ENCODE peak calls at places on chromosomes 7 and 10, in nine cellular contexts. One of them, this sample, is unnamed.

GRCh38 chr7:116710764-116711452 is 38.9 kb downstream of the MET start:
- DNase-seq in BJ: no peak
- DNase-seq in left ventricle myocardium inferior: no peak
- DNase-seq in BE2C: no peak
- DNase-seq in HFF-Myc: no peak
- DNase-seq in right lobe of liver: no peak
- DNase-seq in Panc1: no peak
- DNase-seq in fibroblast of the aortic adventitia: no peak
- DNase-seq in astrocyte of the spinal cord: no peak
- DNase-seq in this sample: no peak

GRCh38 chr10:79116363-79116762 is 47.6 kb downstream of the ZMIZ1 start:
- DNase-seq in HFF-Myc: no peak
- DNase-seq in BJ: no peak
- DNase-seq in Panc1: no peak
- DNase-seq in left ventricle myocardium inferior: no peak
- DNase-seq in fibroblast of the aortic adventitia: no peak
- DNase-seq in right lobe of liver: no peak
- DNase-seq in astrocyte of the spinal cord: no peak
- DNase-seq in BE2C: no peak
- DNase-seq in this sample: no peak

GRCh38 chr7:1713502-1714484 is 43.7 kb downstream of the ELFN1 start:
- DNase-seq in right lobe of liver: peak; percentile 94
- DNase-seq in astrocyte of the spinal cord: no peak
- DNase-seq in Panc1: no peak
- DNase-seq in fibroblast of the aortic adventitia: no peak
- DNase-seq in HFF-Myc: no peak
- DNase-seq in BJ: no peak
- DNase-seq in left ventricle myocardium inferior: peak; percentile 67
- DNase-seq in BE2C: peak; percentile 82
- DNase-seq in this sample: no peak

GRCh38 chr10:71575934-71576801 is 143.4 kb downstream of the C10orf105 start:
- DNase-seq in right lobe of liver: no peak
- DNase-seq in left ventricle myocardium inferior: no peak
- DNase-seq in BJ: no peak
- DNase-seq in BE2C: peak; percentile 55
- DNase-seq in astrocyte of the spinal cord: no peak
- DNase-seq in fibroblast of the aortic adventitia: no peak
- DNase-seq in Panc1: no peak
- DNase-seq in HFF-Myc: no peak
- DNase-seq in this sample: no peak

GRCh38 chr10:3082290-3082689 is 14.9 kb downstream of the PFKP start:
- DNase-seq in fibroblast of the aortic adventitia: no peak
- DNase-seq in astrocyte of the spinal cord: no peak
- DNase-seq in HFF-Myc: no peak
- DNase-seq in Panc1: no peak
- DNase-seq in BE2C: no peak
- DNase-seq in left ventricle myocardium inferior: no peak
- DNase-seq in BJ: no peak
- DNase-seq in right lobe of liver: no peak
- DNase-seq in this sample: no peak

GRCh38 chr7:1540391-1541271 is 10.1 kb downstream of the MAFK start:
- DNase-seq in astrocyte of the spinal cord: no peak
- DNase-seq in Panc1: no peak
- DNase-seq in BJ: no peak
- DNase-seq in left ventricle myocardium inferior: no peak
- DNase-seq in BE2C: peak; percentile 12
- DNase-seq in right lobe of liver: peak; percentile 44
- DNase-seq in HFF-Myc: no peak
- DNase-seq in fibroblast of the aortic adventitia: no peak
- DNase-seq in this sample: no peak

GRCh38 chr7:20304366-20304765 is 26.3 kb upstream of the ITGB8 start:
- DNase-seq in fibroblast of the aortic adventitia: no peak
- DNase-seq in left ventricle myocardium inferior: no peak
- DNase-seq in HFF-Myc: no peak
- DNase-seq in BE2C: no peak
- DNase-seq in Panc1: no peak
- DNase-seq in right lobe of liver: no peak
- DNase-seq in astrocyte of the spinal cord: no peak
- DNase-seq in BJ: no peak
- DNase-seq in this sample: peak; percentile 54

GRCh38 chr7:139693651-139694388 is 84.0 kb downstream of the HIPK2 start:
- DNase-seq in right lobe of liver: no peak
- DNase-seq in Panc1: no peak
- DNase-seq in astrocyte of the spinal cord: no peak
- DNase-seq in fibroblast of the aortic adventitia: no peak
- DNase-seq in HFF-Myc: no peak
- DNase-seq in BE2C: no peak
- DNase-seq in left ventricle myocardium inferior: no peak
- DNase-seq in BJ: no peak
- DNase-seq in this sample: no peak

GRCh38 chr7:123966936-123967335 is 41.9 kb downstream of the SPAM1 start:
- DNase-seq in fibroblast of the aortic adventitia: peak; percentile 28
- DNase-seq in Panc1: no peak
- DNase-seq in astrocyte of the spinal cord: no peak
- DNase-seq in HFF-Myc: no peak
- DNase-seq in BE2C: peak; percentile 22
- DNase-seq in right lobe of liver: no peak
- DNase-seq in left ventricle myocardium inferior: no peak
- DNase-seq in BJ: no peak
- DNase-seq in this sample: no peak

DNA sequence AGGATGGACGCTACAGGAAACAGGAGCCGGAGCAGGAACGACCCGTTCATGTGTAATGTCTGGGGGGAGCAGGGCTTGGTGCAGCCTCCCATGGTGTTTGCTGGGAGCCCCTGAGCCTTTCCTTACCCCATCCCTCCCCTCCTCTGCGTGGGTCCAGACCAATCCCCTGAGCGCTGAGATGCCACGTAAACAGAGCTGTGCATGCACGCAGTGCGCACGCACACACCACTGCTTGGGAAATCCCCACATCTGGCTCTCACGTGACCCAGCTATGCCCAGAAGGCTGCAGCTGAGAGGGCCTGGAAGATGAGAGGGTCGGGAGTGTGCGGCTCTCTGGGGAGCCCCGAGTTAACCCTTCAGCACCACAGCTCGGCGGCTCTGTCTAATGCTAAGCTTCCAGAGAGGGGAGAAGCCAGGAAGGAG is 177.3 kb downstream of the SH3PXD2A start:
- DNase-seq in right lobe of liver: no peak
- DNase-seq in astrocyte of the spinal cord: peak; percentile 89
- DNase-seq in left ventricle myocardium inferior: peak; percentile 79
- DNase-seq in HFF-Myc: peak; percentile 98
- DNase-seq in BJ: peak; percentile 93
- DNase-seq in fibroblast of the aortic adventitia: peak; percentile 98
- DNase-seq in Panc1: no peak
- DNase-seq in BE2C: peak; percentile 93
- DNase-seq in this sample: no peak
- H3K4me3 ChIP-seq in right lobe of liver: no peak overlapping the region
- H3K4me3 ChIP-seq in astrocyte of the spinal cord: peak overlapping the region; percentile 10
- H3K4me3 ChIP-seq in left ventricle myocardium inferior: peak overlapping the region; percentile 49
- H3K4me3 ChIP-seq in HFF-Myc: peak overlapping the region; percentile 57
- H3K4me3 ChIP-seq in BJ: peak overlapping the region; percentile 52
- H3K4me3 ChIP-seq in fibroblast of the aortic adventitia: peak overlapping the region; percentile 59
- H3K4me3 ChIP-seq in Panc1: no peak overlapping the region
- H3K4me3 ChIP-seq in BE2C: peak overlapping the region; percentile 51
- H3K4me3 ChIP-seq in this sample: no peak overlapping the region

GRCh38 chr10:35781643-35782035 is 139.5 kb upstream of the FZD8 start:
- DNase-seq in left ventricle myocardium inferior: no peak
- DNase-seq in right lobe of liver: no peak
- DNase-seq in BJ: no peak
- DNase-seq in astrocyte of the spinal cord: no peak
- DNase-seq in BE2C: peak; percentile 28
- DNase-seq in HFF-Myc: no peak
- DNase-seq in Panc1: no peak
- DNase-seq in fibroblast of the aortic adventitia: peak; percentile 32
- DNase-seq in this sample: no peak
- TF ChIP-seq CTCF in left ventricle myocardium inferior: peak; percentile 30
- TF ChIP-seq CTCF in right lobe of liver: peak; percentile 22
- TF ChIP-seq CTCF in BJ: no peak
- TF ChIP-seq CTCF in astrocyte of the spinal cord: peak; percentile 22
- TF ChIP-seq CTCF in BE2C: peak; percentile 46
- TF ChIP-seq CTCF in HFF-Myc: peak; percentile 24
- TF ChIP-seq CTCF in Panc1: peak; percentile 19
- TF ChIP-seq CTCF in fibroblast of the aortic adventitia: peak; percentile 13
- TF ChIP-seq CTCF in this sample: peak; percentile 6

GRCh38 chr7:7177044-7177517 is 5.3 kb upstream of the C1GALT1 start:
- DNase-seq in fibroblast of the aortic adventitia: peak; percentile 81
- DNase-seq in astrocyte of the spinal cord: peak; percentile 88
- DNase-seq in BJ: peak; percentile 39
- DNase-seq in HFF-Myc: no peak
- DNase-seq in Panc1: peak; percentile 94
- DNase-seq in BE2C: no peak
- DNase-seq in right lobe of liver: no peak
- DNase-seq in left ventricle myocardium inferior: no peak
- DNase-seq in this sample: no peak
- H3K4me3 ChIP-seq in fibroblast of the aortic adventitia: no peak overlapping the region
- H3K4me3 ChIP-seq in astrocyte of the spinal cord: no peak overlapping the region
- H3K4me3 ChIP-seq in BJ: no peak overlapping the region
- H3K4me3 ChIP-seq in HFF-Myc: no peak overlapping the region
- H3K4me3 ChIP-seq in Panc1: no peak overlapping the region
- H3K4me3 ChIP-seq in BE2C: no peak overlapping the region
- H3K4me3 ChIP-seq in right lobe of liver: no peak overlapping the region
- H3K4me3 ChIP-seq in left ventricle myocardium inferior: no peak overlapping the region
- H3K4me3 ChIP-seq in this sample: no peak overlapping the region

GRCh38 chr7:70040971-70041766 is 442.9 kb downstream of the AUTS2 start:
- DNase-seq in HFF-Myc: no peak
- DNase-seq in Panc1: no peak
- DNase-seq in astrocyte of the spinal cord: peak; percentile 48
- DNase-seq in left ventricle myocardium inferior: no peak
- DNase-seq in right lobe of liver: no peak
- DNase-seq in fibroblast of the aortic adventitia: peak; percentile 54
- DNase-seq in BE2C: no peak
- DNase-seq in BJ: no peak
- DNase-seq in this sample: no peak
- TF ChIP-seq CTCF in HFF-Myc: peak; percentile 24
- TF ChIP-seq CTCF in Panc1: peak; percentile 29
- TF ChIP-seq CTCF in astrocyte of the spinal cord: peak; percentile 52
- TF ChIP-seq CTCF in left ventricle myocardium inferior: peak; percentile 69
- TF ChIP-seq CTCF in right lobe of liver: peak; percentile 53
- TF ChIP-seq CTCF in fibroblast of the aortic adventitia: peak; percentile 41
- TF ChIP-seq CTCF in BE2C: peak; percentile 58
- TF ChIP-seq CTCF in BJ: no peak
- TF ChIP-seq CTCF in this sample: peak; percentile 60

GRCh38 chr10:23437987-23438546 is 808 bp upstream of the OTUD1 start:
- DNase-seq in fibroblast of the aortic adventitia: no peak
- DNase-seq in astrocyte of the spinal cord: no peak
- DNase-seq in BE2C: no peak
- DNase-seq in BJ: no peak
- DNase-seq in HFF-Myc: no peak
- DNase-seq in right lobe of liver: no peak
- DNase-seq in left ventricle myocardium inferior: no peak
- DNase-seq in Panc1: no peak
- DNase-seq in this sample: no peak
- H3K4me3 ChIP-seq in fibroblast of the aortic adventitia: peak overlapping the region; percentile 71
- H3K4me3 ChIP-seq in astrocyte of the spinal cord: peak overlapping the region; percentile 47
- H3K4me3 ChIP-seq in BE2C: peak overlapping the region; percentile 55
- H3K4me3 ChIP-seq in BJ: peak overlapping the region; percentile 55
- H3K4me3 ChIP-seq in HFF-Myc: peak overlapping the region; percentile 45
- H3K4me3 ChIP-seq in right lobe of liver: peak overlapping the region; percentile 20
- H3K4me3 ChIP-seq in left ventricle myocardium inferior: peak overlapping the region; percentile 87
- H3K4me3 ChIP-seq in Panc1: peak overlapping the region; percentile 64
- H3K4me3 ChIP-seq in this sample: peak overlapping the region; percentile 46

DNA sequence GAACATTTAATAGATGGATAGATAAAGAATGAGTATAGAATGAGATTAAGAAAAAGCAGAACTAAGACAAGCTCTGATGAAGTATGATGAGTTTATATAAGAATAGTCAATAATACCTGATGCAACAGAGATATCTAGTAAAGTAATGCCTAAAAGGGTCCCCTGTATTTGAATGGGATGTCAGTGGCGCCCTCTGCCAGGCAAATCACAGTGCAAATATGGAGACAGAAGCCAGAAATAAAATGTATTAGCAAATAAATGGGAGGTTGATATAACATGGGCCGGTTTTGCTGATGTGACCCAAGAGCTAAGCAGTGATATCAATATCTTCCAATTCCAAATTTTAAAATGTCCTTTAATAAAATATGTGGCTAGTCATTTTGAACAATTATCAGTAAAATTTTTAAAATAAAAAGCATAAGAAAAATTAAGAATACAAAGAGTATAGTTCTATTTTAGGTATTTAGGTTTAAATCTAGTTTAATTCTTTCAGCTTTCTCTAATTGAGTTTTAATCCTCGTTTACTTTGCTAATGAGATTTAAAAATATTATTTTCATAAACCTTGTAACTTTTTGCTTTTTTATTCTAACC is 62.6 kb downstream of the ADK start:
- DNase-seq in fibroblast of the aortic adventitia: peak; percentile 74
- DNase-seq in Panc1: no peak
- DNase-seq in astrocyte of the spinal cord: peak; percentile 63
- DNase-seq in left ventricle myocardium inferior: no peak
- DNase-seq in HFF-Myc: no peak
- DNase-seq in right lobe of liver: no peak
- DNase-seq in BE2C: peak; percentile 49
- DNase-seq in BJ: no peak
- DNase-seq in this sample: no peak
- TF ChIP-seq CTCF in fibroblast of the aortic adventitia: peak; percentile 72
- TF ChIP-seq CTCF in Panc1: peak; percentile 77
- TF ChIP-seq CTCF in astrocyte of the spinal cord: peak; percentile 78
- TF ChIP-seq CTCF in left ventricle myocardium inferior: peak; percentile 44
- TF ChIP-seq CTCF in HFF-Myc: peak; percentile 60
- TF ChIP-seq CTCF in right lobe of liver: peak; percentile 45
- TF ChIP-seq CTCF in BE2C: peak; percentile 69
- TF ChIP-seq CTCF in BJ: peak; percentile 63
- TF ChIP-seq CTCF in this sample: peak; percentile 44

GRCh38 chr7:31052841-31053601 is 913 bp downstream of the ADCYAP1R1 start:
- DNase-seq in HFF-Myc: no peak
- DNase-seq in BE2C: no peak
- DNase-seq in left ventricle myocardium inferior: no peak
- DNase-seq in right lobe of liver: no peak
- DNase-seq in Panc1: no peak
- DNase-seq in fibroblast of the aortic adventitia: no peak
- DNase-seq in BJ: no peak
- DNase-seq in astrocyte of the spinal cord: no peak
- DNase-seq in this sample: no peak
- H3K4me3 ChIP-seq in HFF-Myc: no peak overlapping the region
- H3K4me3 ChIP-seq in BE2C: peak overlapping the region; percentile 51
- H3K4me3 ChIP-seq in left ventricle myocardium inferior: peak overlapping the region; percentile 72
- H3K4me3 ChIP-seq in right lobe of liver: no peak overlapping the region
- H3K4me3 ChIP-seq in Panc1: no peak overlapping the region
- H3K4me3 ChIP-seq in fibroblast of the aortic adventitia: no peak overlapping the region
- H3K4me3 ChIP-seq in BJ: no peak overlapping the region
- H3K4me3 ChIP-seq in astrocyte of the spinal cord: no peak overlapping the region
- H3K4me3 ChIP-seq in this sample: no peak overlapping the region

GRCh38 chr7:46129831-46130230 is 208.8 kb upstream of the IGFBP3 start:
- DNase-seq in BJ: no peak
- DNase-seq in HFF-Myc: no peak
- DNase-seq in BE2C: no peak
- DNase-seq in fibroblast of the aortic adventitia: no peak
- DNase-seq in right lobe of liver: no peak
- DNase-seq in astrocyte of the spinal cord: no peak
- DNase-seq in left ventricle myocardium inferior: no peak
- DNase-seq in Panc1: no peak
- DNase-seq in this sample: no peak
- TF ChIP-seq CTCF in BJ: no peak
- TF ChIP-seq CTCF in HFF-Myc: no peak
- TF ChIP-seq CTCF in BE2C: no peak
- TF ChIP-seq CTCF in fibroblast of the aortic adventitia: no peak
- TF ChIP-seq CTCF in right lobe of liver: no peak
- TF ChIP-seq CTCF in astrocyte of the spinal cord: no peak
- TF ChIP-seq CTCF in left ventricle myocardium inferior: no peak
- TF ChIP-seq CTCF in Panc1: no peak
- TF ChIP-seq CTCF in this sample: no peak

This sample was measured in LNCaP clone FGC.